ENCODE peak calls at places on chromosomes 2 and 18, in eight cellular contexts. P is H4; K is cardiac fibroblast; D is activated naive CD4-positive, alpha-beta T cell treated with anti-CD3 and anti-CD28 coated beads, Interleukin-2, amount 50 U/mL, for 72 hours; L is DMS79 treated with DMSO at 0.1 percent for 48 hours; Z is posterior vena cava; X is activated effector memory CD4-positive, alpha-beta T cell treated with Interleukin-2 at 50 U/mL for 16 hours; Q is fibroblast of the aortic adventitia. V is an unnamed sample.

GRCh38 chr2:217650716-217651360 is 352.0 kb downstream of the TNS1 start:
- DNase-seq in P (peak), K (peak), D (no peak), L (no peak), Z (no peak), X (no peak), Q (peak), V (peak)

GRCh38 chr2:219418570-219419189 is 503 bp downstream of the DES start:
- DNase-seq in P (no peak), K (no peak), D (no peak), L (no peak), Z (no peak), X (no peak), Q (no peak), V (no peak)

GRCh38 chr2:10525573-10526265 is 77.6 kb upstream of the ODC1 start:
- DNase-seq in P (no peak), K (no peak), D (peak), L (no peak), Z (no peak), X (no peak), Q (no peak), V (no peak)

GRCh38 chr2:207040606-207041173 is 101.4 kb downstream of the CPO start:
- DNase-seq in P (no peak), K (no peak), D (no peak), L (no peak), Z (no peak), X (no peak), Q (no peak), V (no peak)

GRCh38 chr2:24972315-24972958 is 682 bp upstream of the DNAJC27 start:
- DNase-seq in P (no peak), K (peak), D (peak), L (peak), Z (no peak), X (peak), Q (peak), V (peak)

GRCh38 chr2:166361351-166362153 is 14.2 kb downstream of the SCN9A start:
- DNase-seq in P (peak), K (peak), D (no peak), L (no peak), Z (no peak), X (no peak), Q (peak), V (no peak)

GRCh38 chr18:52903858-52904257 is 563.9 kb downstream of the DCC start:
- DNase-seq in P (peak), K (peak), D (no peak), L (no peak), Z (no peak), X (no peak), Q (no peak), V (peak)

GRCh38 chr18:29644276-29644675 is 1398.3 kb downstream of the DSC3 start:
- DNase-seq in P (peak), K (no peak), D (no peak), L (no peak), Z (no peak), X (no peak), Q (peak), V (no peak)

GRCh38 chr2:15974203-15974452 is 33.8 kb downstream of the MYCN start:
- DNase-seq in P (no peak), K (no peak), D (no peak), L (no peak), Z (no peak), X (no peak), Q (no peak), V (no peak)

GRCh38 chr2:183409662-183410061 is 285.4 kb downstream of the NUP35 start:
- DNase-seq in P (no peak), K (no peak), D (no peak), L (no peak), Z (no peak), X (no peak), Q (no peak), V (no peak)